ENCODE peak calls at places on chromosomes 16 and 17, in five cellular contexts. Y is ascending aorta, I is mucosa of descending colon, N is aorta, L is GM23338. F is an unnamed sample.

GRCh38 chr16:78684040-78684611 is 584.7 kb downstream of the WWOX start:
- DNase-seq in L (no peak), N (peak), Y (no peak), I (peak), F (no peak)

GRCh38 chr17:15298176-15298575 is 33.0 kb upstream of the PMP22 start:
- DNase-seq in I (no peak), N (no peak), Y (no peak), L (no peak), F (no peak)

GRCh38 chr17:50765454-50766221 is 1.7 kb downstream of the ANKRD40CL start:
- DNase-seq in Y (no peak), I (peak), N (no peak), L (no peak), F (no peak)

GRCh38 chr17:57862990-57863667 is 13.3 kb upstream of the MRPS23 start:
- DNase-seq in I (peak), N (peak), Y (no peak), L (no peak), F (no peak)

GRCh38 chr16:22789281-22789945 is 24.5 kb upstream of the HS3ST2 start:
- DNase-seq in L (no peak), N (no peak), I (no peak), Y (no peak), F (no peak)

GRCh38 chr16:53029971-53030370 is 22.7 kb downstream of the CHD9NB start:
- DNase-seq in L (no peak), Y (no peak), N (no peak), I (no peak), F (no peak)

GRCh38 chr16:55439101-55439690 is 39.8 kb upstream of the MMP2 start:
- DNase-seq in Y (no peak), I (no peak), N (no peak), L (no peak), F (no peak)

GRCh38 chr17:64066709-64067108 is 46.3 kb upstream of the ICAM2 start:
- DNase-seq in I (no peak), N (no peak), L (no peak), Y (no peak), F (no peak)

GRCh38 chr16:67936876-67937605 is 391 bp upstream of the PSMB10 start:
- DNase-seq in Y (peak), I (no peak), N (peak), L (no peak), F (no peak)

GRCh38 chr16:12500771-12501170 is 302.9 kb downstream of the CPPED1 start:
- DNase-seq in L (no peak), Y (no peak), N (peak), I (peak), F (no peak)

GRCh38 chr16:82034981-82035612 is at the start of gene HSD17B2:
- DNase-seq in N (no peak), Y (no peak), L (no peak), I (peak), F (no peak)

GRCh38 chr16:20904507-20905079 is 4.0 kb downstream of the LYRM1 start:
- DNase-seq in L (no peak), I (no peak), N (no peak), Y (no peak), F (peak)

GRCh38 chr17:9240659-9241370 is 219.5 kb downstream of the NTN1 start:
- DNase-seq in Y (peak), N (peak), L (peak), I (peak), F (peak)

GRCh38 chr16:28186752-28187151 is 25.0 kb downstream of the XPO6 start:
- DNase-seq in N (no peak), L (no peak), Y (no peak), I (no peak), F (no peak)
- H3K4me3 ChIP-seq in N (no peak), L (no peak), Y (no peak), I (no peak), F (no peak)

DNA sequence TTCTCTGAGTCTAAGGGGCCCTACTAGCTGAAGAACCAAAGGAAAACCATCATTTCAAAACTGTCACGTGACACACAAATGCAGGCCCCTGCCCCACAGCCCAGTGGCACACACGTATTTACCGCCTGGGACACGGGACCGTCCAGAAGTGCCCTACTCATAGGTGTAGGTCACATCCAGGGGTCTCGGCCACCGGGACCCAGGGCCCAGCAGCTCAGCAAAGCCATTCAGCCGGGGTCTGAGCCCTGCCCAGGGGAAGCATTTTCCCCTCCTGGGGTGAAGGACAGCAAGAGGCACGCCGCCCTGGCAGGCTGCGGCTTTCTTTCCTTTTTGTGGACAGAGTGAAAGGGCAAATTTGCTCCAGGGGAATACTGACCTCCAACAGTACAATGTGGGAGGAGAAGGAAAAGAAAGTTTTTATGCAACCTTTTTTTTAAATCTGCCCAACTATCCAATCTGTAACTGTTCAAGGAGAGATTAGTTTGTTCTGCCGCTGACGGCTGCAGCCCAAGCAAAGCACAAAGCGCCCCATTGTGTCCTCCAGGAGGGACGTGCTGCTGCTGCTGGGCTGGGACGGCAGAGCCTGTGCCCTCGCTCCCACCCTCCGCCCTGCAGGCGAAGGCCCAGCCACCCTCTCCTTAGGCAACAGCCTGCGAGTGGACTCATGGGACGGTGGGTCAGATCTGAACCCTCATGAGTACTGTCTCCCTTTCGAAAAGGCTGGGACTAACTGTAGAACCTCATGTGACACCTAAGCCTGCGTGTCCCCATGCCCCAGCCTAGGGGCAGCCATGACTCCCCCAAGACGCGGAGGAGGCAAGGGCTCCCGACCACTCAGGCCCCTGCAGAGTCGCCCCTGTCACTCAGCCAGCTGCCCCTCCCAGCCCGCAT is 21.3 kb downstream of the SLC7A5 start:
- DNase-seq in L (no peak), N (no peak), Y (no peak), I (no peak), F (no peak)
- H3K4me3 ChIP-seq in L (no peak), N (no peak), Y (no peak), I (no peak), F (no peak)

GRCh38 chr17:29583324-29584248 is 5.9 kb downstream of the GIT1 start:
- DNase-seq in L (no peak), I (peak), Y (no peak), N (no peak), F (no peak)

GRCh38 chr17:29587591-29587990 is 1.9 kb downstream of the GIT1 start:
- DNase-seq in L (no peak), I (no peak), Y (no peak), N (no peak), F (no peak)

GRCh38 chr17:29584452-29585079 is 4.9 kb downstream of the GIT1 start:
- DNase-seq in L (peak), I (peak), Y (no peak), N (no peak), F (no peak)

GRCh38 chr17:29586676-29587469 is 2.6 kb downstream of the GIT1 start:
- DNase-seq in I (peak), Y (no peak), L (no peak), N (no peak), F (peak)

DNA sequence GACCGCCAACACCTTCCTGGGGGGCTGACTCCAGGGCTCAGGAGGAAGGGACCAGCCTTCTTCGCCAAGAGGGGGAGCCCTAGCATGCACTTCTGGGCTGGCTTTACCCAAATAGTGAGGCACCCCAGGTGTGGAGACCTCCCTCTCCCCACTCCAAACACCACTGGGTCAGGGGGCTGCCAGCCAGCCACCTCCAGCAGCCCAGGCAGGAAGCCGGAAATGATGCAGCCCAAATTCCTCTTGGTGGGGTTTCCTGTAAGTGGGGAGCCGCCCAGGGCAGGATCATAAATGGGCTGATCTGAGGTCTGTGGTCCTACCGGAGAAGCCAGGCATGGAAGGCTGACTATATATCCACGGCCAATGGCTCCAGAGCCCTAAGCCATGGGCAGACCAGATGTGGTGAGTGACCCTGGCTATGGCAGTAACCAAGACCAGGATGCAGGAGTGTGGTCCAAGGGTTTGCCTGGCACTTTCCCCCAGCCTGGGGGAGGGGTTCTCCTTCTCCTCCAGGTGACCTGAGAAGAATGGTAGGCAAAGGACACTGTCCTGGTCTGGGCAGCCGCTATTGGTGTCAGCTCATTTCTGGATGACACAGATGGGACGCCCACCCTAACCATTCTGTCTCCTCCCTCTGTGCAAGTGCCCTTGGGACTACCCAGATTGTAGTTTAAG is 4.2 kb downstream of the GIT1 start:
- DNase-seq in L (peak), I (peak), N (peak), Y (no peak), F (no peak)
- H3K4me3 ChIP-seq in L (peak), I (no peak), N (no peak), Y (no peak), F (no peak)

GRCh38 chr16:11349599-11350276 is 4.5 kb downstream of the RMI2 start:
- DNase-seq in L (no peak), Y (peak), N (peak), I (peak), F (no peak)
- H3K4me3 ChIP-seq in L (no peak), Y (no peak), N (no peak), I (no peak), F (no peak)

DNA sequence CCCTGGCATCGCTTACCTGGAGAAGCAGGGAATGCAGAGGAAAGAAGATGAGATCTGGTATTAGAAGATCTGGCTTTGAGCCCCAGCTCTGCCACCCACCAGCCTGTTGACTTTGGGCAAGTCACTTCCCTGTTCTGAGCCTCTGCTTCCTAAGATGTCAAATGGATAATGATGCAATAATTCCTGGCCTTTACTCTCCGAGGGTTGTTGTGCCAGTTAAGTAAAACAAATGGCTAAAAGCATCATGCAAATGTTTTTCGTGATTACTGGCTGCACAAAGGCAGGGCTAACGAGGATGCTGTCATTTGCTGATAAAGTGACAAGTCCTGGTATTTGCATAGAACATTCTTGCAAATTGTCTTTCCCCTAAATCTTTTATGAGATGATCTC is 1.3 kb upstream of the ZNF821 start:
- DNase-seq in Y (no peak), I (no peak), N (no peak), L (no peak), F (no peak)
- H3K4me3 ChIP-seq in Y (peak), I (no peak), N (no peak), L (peak), F (no peak)